ENCODE peak calls at places on chromosome 6, in nine cellular contexts. W, G, Y, F, N, D, U, Z and T are unnamed samples.

GRCh38 chr6:159969204-159969912 is 476 bp downstream of the IGF2R start:
- DNase-seq in W (no peak), G (no peak), Y (peak), F (no peak), N (no peak), D (peak), U (peak), Z (peak), T (peak)

GRCh38 chr6:125949069-125949468 is 7.5 kb upstream of the HINT3 start:
- DNase-seq in W (no peak), G (no peak), Y (no peak), F (no peak), N (no peak), D (no peak), U (no peak), Z (no peak), T (no peak)

GRCh38 chr6:152975204-152975915 is 7.5 kb downstream of the FBXO5 start:
- DNase-seq in W (no peak), G (no peak), Y (no peak), F (no peak), N (no peak), D (no peak), U (no peak), Z (no peak), T (no peak)

GRCh38 chr6:16758163-16758975 is 2.9 kb downstream of the ATXN1 start:
- DNase-seq in W (no peak), G (no peak), Y (peak), F (no peak), N (peak), D (no peak), U (no peak), Z (no peak), T (peak)

GRCh38 chr6:161743526-161744196 is 469.8 kb upstream of the AGPAT4 start:
- DNase-seq in W (no peak), G (no peak), Y (no peak), F (no peak), N (no peak), D (no peak), U (no peak), Z (no peak), T (no peak)

GRCh38 chr6:26064619-26065257 is 22.5 kb upstream of the HFE start:
- DNase-seq in W (no peak), G (peak), Y (peak), F (no peak), N (peak), D (no peak), U (no peak), Z (no peak), T (peak)

GRCh38 chr6:75946146-75946831 is 126.2 kb downstream of the IMPG1 start:
- DNase-seq in W (no peak), G (no peak), Y (no peak), F (no peak), N (no peak), D (no peak), U (no peak), Z (no peak), T (no peak)

GRCh38 chr6:107819217-107819616 is 4.9 kb downstream of the SCML4 start:
- DNase-seq in W (no peak), G (no peak), Y (no peak), F (no peak), N (no peak), D (no peak), U (no peak), Z (no peak), T (no peak)

GRCh38 chr6:111709201-111709600 is 103.5 kb upstream of the TRAF3IP2 start:
- DNase-seq in W (no peak), G (no peak), Y (no peak), F (no peak), N (no peak), D (no peak), U (no peak), Z (no peak), T (no peak)

GRCh38 chr6:11007715-11008608 is 36.1 kb downstream of the ELOVL2 start:
- DNase-seq in W (no peak), G (no peak), Y (peak), F (no peak), N (no peak), D (no peak), U (no peak), Z (no peak), T (peak)

GRCh38 chr6:28433119-28433518 is 10.2 kb downstream of the ZSCAN23 start:
- DNase-seq in W (no peak), G (no peak), Y (no peak), F (no peak), N (no peak), D (no peak), U (no peak), Z (no peak), T (no peak)

GRCh38 chr6:132445201-132445951 is 44.1 kb upstream of the MOXD1 start:
- DNase-seq in W (peak), G (peak), Y (peak), F (peak), N (no peak), D (no peak), U (no peak), Z (no peak), T (peak)

GRCh38 chr6:14472964-14473363 is 355.4 kb downstream of the CD83 start:
- DNase-seq in W (no peak), G (no peak), Y (peak), F (no peak), N (no peak), D (no peak), U (no peak), Z (no peak), T (no peak)

GRCh38 chr6:148548065-148548748 is 198.6 kb upstream of the UST start:
- DNase-seq in W (no peak), G (no peak), Y (peak), F (peak), N (no peak), D (no peak), U (no peak), Z (no peak), T (peak)

GRCh38 chr6:143176090-143177021 is 115.7 kb downstream of the AIG1 start:
- DNase-seq in W (peak), G (peak), Y (peak), F (peak), N (no peak), D (no peak), U (no peak), Z (no peak), T (peak)

GRCh38 chr6:106097368-106098231 is 11.5 kb downstream of the PRDM1 start:
- DNase-seq in W (no peak), G (no peak), Y (peak), F (no peak), N (peak), D (no peak), U (no peak), Z (no peak), T (peak)

GRCh38 chr6:106098383-106099234 is 12.5 kb downstream of the PRDM1 start:
- DNase-seq in W (no peak), G (no peak), Y (peak), F (no peak), N (peak), D (no peak), U (no peak), Z (no peak), T (peak)

GRCh38 chr6:106100755-106101154 is 14.6 kb downstream of the PRDM1 start:
- DNase-seq in W (no peak), G (no peak), Y (no peak), F (no peak), N (no peak), D (no peak), U (no peak), Z (no peak), T (no peak)

GRCh38 chr6:106101466-106101865 is 15.3 kb downstream of the PRDM1 start:
- DNase-seq in W (no peak), G (no peak), Y (no peak), F (no peak), N (no peak), D (no peak), U (no peak), Z (no peak), T (no peak)

DNA sequence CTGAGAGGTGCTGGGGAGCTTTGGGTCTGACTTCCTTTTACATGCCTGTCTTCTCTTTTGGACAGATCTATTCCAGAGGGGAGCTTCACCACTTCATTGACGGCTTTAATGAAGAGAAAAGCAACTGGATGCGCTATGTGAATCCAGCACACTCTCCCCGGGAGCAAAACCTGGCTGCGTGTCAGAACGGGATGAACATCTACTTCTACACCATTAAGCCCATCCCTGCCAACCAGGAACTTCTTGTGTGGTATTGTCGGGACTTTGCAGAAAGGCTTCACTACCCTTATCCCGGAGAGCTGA is 13.1 kb downstream of the PRDM1 start:
- DNase-seq in W (no peak), G (no peak), Y (peak), F (no peak), N (peak), D (no peak), U (no peak), Z (no peak), T (no peak)
- H3K4me3 ChIP-seq in W (peak), G (peak), Y (peak), F (peak), N (peak), D (peak), U (peak), Z (no peak), T (peak)

DNA sequence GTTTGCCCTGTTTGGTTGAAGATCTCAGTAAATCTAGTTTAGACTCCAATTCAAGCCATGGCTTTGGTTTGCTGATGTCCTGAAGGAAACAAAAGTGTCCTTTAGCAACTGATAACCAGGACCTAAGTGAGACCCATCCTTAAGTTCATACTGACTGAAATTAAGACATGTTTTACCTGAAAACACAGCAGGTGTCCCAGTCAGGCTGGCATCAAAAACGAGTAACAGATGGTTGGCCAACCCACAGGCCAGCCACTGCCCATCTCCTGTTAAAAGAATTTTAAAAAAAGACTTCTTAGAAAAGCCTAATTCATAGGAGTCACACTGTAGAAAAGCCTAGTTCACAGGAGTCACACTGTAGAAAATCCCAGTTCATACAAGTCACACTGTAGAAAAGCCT is 58.3 kb downstream of the WDR27 start:
- DNase-seq in W (no peak), G (no peak), Y (no peak), F (no peak), N (no peak), D (no peak), U (no peak), Z (no peak), T (no peak)
- TF ChIP-seq CTCF in W (no peak), G (no peak), Y (no peak), F (no peak), N (no peak), D (no peak), U (no peak), Z (no peak), T (no peak)

DNA sequence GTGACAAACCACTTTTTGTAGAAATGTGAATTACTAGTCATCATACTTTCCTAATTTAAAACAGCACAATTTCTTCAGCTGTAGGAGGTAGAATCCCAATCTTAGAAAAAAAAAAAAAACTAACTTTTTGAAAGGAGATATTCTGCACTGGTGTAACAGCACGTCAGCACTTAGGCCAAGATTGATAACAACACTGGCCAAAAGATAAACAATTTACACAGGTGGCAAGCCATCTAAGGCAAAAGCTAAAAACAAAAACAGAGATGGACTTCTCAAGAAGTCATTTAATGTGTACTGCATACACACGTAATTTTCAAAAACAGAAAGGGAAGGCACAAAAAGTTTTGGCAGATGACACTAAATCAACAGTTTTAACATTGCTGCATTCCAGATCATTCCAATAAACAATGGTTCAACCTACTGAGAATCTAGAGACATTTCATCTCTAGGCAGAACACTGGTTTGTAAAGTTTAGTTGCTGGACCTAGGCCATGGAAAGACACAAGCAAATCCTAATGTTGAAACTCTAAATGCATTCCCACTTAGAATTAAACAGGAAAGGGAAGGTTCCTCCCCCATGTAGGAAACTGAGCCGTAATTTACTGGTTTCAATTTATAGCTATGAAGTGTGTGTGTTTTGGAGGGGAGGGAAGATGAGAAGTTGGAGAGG is 1.4 kb downstream of the GCLC start:
- DNase-seq in W (no peak), G (peak), Y (peak), F (no peak), N (no peak), D (no peak), U (no peak), Z (no peak), T (peak)
- H3K4me3 ChIP-seq in W (peak), G (peak), Y (peak), F (peak), N (peak), D (peak), U (peak), Z (peak), T (peak)

DNA sequence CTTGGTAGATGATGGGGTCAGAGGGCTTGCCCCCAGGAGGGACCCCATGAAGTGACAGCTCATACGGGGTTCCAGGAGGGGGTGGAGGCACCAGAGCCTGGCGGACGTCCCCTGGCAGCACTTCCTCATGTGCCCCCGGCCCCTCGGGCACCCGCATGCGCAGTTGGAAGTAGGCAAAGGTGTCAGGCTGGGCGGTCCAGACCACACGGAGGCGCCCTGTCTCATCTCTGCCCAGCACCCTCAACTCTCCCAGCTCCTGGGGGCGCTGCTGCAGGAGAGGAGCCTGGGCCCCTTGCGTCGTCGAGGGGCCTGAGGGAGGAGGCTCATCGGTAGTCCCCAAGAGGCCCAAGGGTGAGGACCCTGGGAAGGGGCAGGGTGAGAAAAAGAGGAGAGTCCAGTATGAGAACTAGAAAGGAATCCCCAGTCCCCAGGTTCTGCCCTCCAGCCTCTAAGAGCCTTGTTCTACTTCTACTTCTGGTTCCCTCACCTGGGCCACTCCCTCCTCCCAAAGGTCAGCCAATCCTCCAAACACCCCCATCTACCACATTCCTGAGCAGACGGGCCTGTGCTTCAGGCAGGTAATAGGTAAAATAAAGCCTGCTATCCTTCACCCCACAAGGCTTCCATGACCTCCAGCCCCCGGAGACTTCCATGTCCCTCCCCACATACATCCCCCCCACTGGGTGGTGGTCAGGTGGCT is 23.2 kb downstream of the TNXB start:
- DNase-seq in W (no peak), G (no peak), Y (no peak), F (no peak), N (no peak), D (peak), U (no peak), Z (no peak), T (no peak)
- TF ChIP-seq CTCF in W (no peak), G (no peak), Y (no peak), F (no peak), N (no peak), D (no peak), U (no peak), Z (no peak), T (no peak)

GRCh38 chr6:109867009-109867969 is 110.8 kb upstream of the GPR6 start:
- DNase-seq in W (no peak), G (no peak), Y (peak), F (no peak), N (no peak), D (no peak), U (no peak), Z (peak), T (peak)
- H3K4me3 ChIP-seq in W (no peak), G (no peak), Y (no peak), F (no peak), N (no peak), D (no peak), U (no peak), Z (no peak), T (no peak)

GRCh38 chr6:29722773-29723665 is at the start of gene HLA-F:
- DNase-seq in W (no peak), G (no peak), Y (peak), F (peak), N (peak), D (peak), U (peak), Z (peak), T (peak)
- TF ChIP-seq CTCF in W (no peak), G (no peak), Y (no peak), F (no peak), N (no peak), D (no peak), U (no peak), Z (no peak), T (no peak)

GRCh38 chr6:12916001-12916400 is 199.4 kb downstream of the PHACTR1 start:
- DNase-seq in W (no peak), G (no peak), Y (no peak), F (no peak), N (no peak), D (no peak), U (no peak), Z (no peak), T (no peak)
- H3K4me3 ChIP-seq in W (no peak), G (no peak), Y (no peak), F (no peak), N (no peak), D (no peak), U (no peak), Z (no peak), T (no peak)

DNA sequence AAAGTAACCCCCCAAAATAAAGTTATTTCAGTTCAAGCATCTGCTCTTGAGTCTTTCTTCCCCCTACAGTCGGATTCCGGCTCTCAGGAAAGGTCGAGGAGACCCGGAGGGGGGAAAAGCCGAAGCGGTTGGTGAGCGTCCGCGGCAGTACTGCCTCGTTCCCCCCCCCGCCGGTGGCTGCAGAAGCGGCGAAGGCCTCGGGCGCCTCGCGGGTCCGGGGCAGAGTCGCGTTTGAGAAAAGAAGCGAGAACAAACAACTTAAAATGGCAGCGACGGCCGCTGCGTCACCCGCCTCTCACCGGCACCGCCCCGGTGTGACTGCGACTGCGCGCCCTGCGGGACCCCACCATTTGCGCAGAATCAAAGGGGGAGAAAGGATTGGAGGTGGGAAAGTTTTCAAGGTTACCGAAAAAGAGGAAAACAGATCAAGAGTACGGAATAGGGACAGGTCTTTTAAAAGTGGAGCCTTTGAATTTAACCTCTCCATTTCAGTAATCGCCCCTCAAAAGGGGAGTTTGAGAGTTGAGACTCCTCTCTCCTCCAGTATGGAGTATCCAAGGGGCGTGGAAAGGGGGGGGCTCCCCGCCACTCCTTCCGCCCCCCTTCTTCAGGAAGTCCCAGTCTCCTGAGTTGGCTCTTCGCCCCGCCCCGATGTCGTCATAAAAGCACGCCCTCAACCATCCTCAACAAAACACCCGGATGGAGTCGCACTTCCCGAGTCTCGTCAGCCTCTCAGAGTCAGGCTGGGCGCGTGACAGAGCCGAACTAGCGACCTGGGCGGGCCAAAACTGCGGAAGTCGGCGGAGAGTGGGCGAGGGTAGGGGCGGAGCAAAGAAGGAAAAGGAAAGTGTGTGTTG is 1.9 kb upstream of the C6orf62 start:
- DNase-seq in W (peak), G (peak), Y (peak), F (peak), N (peak), D (peak), U (peak), Z (peak), T (peak)
- TF ChIP-seq CTCF in W (no peak), G (no peak), Y (no peak), F (no peak), N (no peak), D (no peak), U (no peak), Z (no peak), T (no peak)

DNA sequence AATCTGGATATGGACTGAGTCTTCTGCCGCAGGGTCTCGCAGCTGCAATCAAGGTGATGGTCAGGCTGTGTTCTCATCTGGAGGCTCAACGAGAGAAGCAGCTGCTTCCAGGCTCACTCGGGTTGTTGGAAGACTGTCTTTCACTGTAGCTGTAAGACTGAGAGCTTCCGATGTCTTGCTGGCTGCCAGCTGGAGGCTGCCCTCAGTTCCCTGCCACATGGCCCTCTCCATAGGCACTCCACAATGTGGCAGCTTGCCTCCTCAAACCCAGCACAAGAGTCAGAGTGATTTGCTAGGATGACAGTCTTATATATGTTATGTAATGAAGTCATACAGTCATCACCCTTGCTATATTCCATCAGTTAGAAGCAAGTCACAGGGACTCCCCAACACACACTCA is 290.5 kb upstream of the CDYL start:
- DNase-seq in W (no peak), G (no peak), Y (no peak), F (no peak), N (no peak), D (no peak), U (no peak), Z (no peak), T (no peak)
- H3K4me3 ChIP-seq in W (no peak), G (no peak), Y (no peak), F (no peak), N (no peak), D (no peak), U (no peak), Z (no peak), T (no peak)